ENCODE peak calls at places on chromosomes 7 and 10, in ten cellular contexts. One of them, this sample, is unnamed.

GRCh38 chr7:127886248-127886647 is 145.0 kb downstream of the LRRC4 start:
- DNase-seq in iPS-NIHi11: no peak
- DNase-seq in MCF 10A: no peak
- DNase-seq in C1 segment of cervical spinal cord: no peak
- DNase-seq in DMS79: no peak
- DNase-seq in ovary: no peak
- DNase-seq in kidney tubule cell: no peak
- DNase-seq in activated naive CD8-positive, alpha-beta T cell treated with anti-CD3 and anti-CD28 coated beads for 36 hours: no peak
- DNase-seq in hepatocyte: no peak
- DNase-seq in GM04504: no peak
- DNase-seq in this sample: no peak

GRCh38 chr10:35409094-35409582 is 72.8 kb downstream of the CCNY start:
- DNase-seq in MCF 10A: peak
- DNase-seq in hepatocyte: no peak
- DNase-seq in GM04504: no peak
- DNase-seq in kidney tubule cell: peak
- DNase-seq in ovary: no peak
- DNase-seq in DMS79: no peak
- DNase-seq in activated naive CD8-positive, alpha-beta T cell treated with anti-CD3 and anti-CD28 coated beads for 36 hours: no peak
- DNase-seq in iPS-NIHi11: no peak
- DNase-seq in C1 segment of cervical spinal cord: no peak
- DNase-seq in this sample: peak

GRCh38 chr7:76091506-76091905 is 43.6 kb downstream of the MDH2 start:
- DNase-seq in kidney tubule cell: no peak
- DNase-seq in C1 segment of cervical spinal cord: no peak
- DNase-seq in hepatocyte: no peak
- DNase-seq in activated naive CD8-positive, alpha-beta T cell treated with anti-CD3 and anti-CD28 coated beads for 36 hours: no peak
- DNase-seq in GM04504: no peak
- DNase-seq in iPS-NIHi11: no peak
- DNase-seq in ovary: no peak
- DNase-seq in DMS79: no peak
- DNase-seq in MCF 10A: no peak
- DNase-seq in this sample: no peak

GRCh38 chr10:14422431-14422830 is 91.7 kb upstream of the FRMD4A start:
- DNase-seq in activated naive CD8-positive, alpha-beta T cell treated with anti-CD3 and anti-CD28 coated beads for 36 hours: no peak
- DNase-seq in ovary: no peak
- DNase-seq in iPS-NIHi11: no peak
- DNase-seq in GM04504: no peak
- DNase-seq in C1 segment of cervical spinal cord: no peak
- DNase-seq in hepatocyte: no peak
- DNase-seq in DMS79: no peak
- DNase-seq in MCF 10A: no peak
- DNase-seq in kidney tubule cell: no peak
- DNase-seq in this sample: no peak

GRCh38 chr7:82625377-82625776 is 181.8 kb upstream of the CACNA2D1 start:
- DNase-seq in kidney tubule cell: no peak
- DNase-seq in C1 segment of cervical spinal cord: no peak
- DNase-seq in GM04504: no peak
- DNase-seq in activated naive CD8-positive, alpha-beta T cell treated with anti-CD3 and anti-CD28 coated beads for 36 hours: no peak
- DNase-seq in MCF 10A: no peak
- DNase-seq in ovary: no peak
- DNase-seq in hepatocyte: no peak
- DNase-seq in iPS-NIHi11: no peak
- DNase-seq in DMS79: no peak
- DNase-seq in this sample: no peak

GRCh38 chr7:22660293-22660692 is 66.7 kb upstream of the IL6 start:
- DNase-seq in activated naive CD8-positive, alpha-beta T cell treated with anti-CD3 and anti-CD28 coated beads for 36 hours: no peak
- DNase-seq in DMS79: no peak
- DNase-seq in kidney tubule cell: peak
- DNase-seq in iPS-NIHi11: no peak
- DNase-seq in hepatocyte: no peak
- DNase-seq in GM04504: no peak
- DNase-seq in C1 segment of cervical spinal cord: no peak
- DNase-seq in MCF 10A: no peak
- DNase-seq in ovary: no peak
- DNase-seq in this sample: no peak

GRCh38 chr10:598415-599170 is 90.9 kb downstream of the DIP2C start:
- DNase-seq in DMS79: no peak
- DNase-seq in hepatocyte: peak
- DNase-seq in GM04504: peak
- DNase-seq in ovary: no peak
- DNase-seq in iPS-NIHi11: peak
- DNase-seq in kidney tubule cell: peak
- DNase-seq in activated naive CD8-positive, alpha-beta T cell treated with anti-CD3 and anti-CD28 coated beads for 36 hours: no peak
- DNase-seq in MCF 10A: no peak
- DNase-seq in C1 segment of cervical spinal cord: no peak
- DNase-seq in this sample: no peak

GRCh38 chr7:101397770-101398324 is 35.2 kb downstream of the COL26A1 start:
- DNase-seq in C1 segment of cervical spinal cord: no peak
- DNase-seq in DMS79: no peak
- DNase-seq in GM04504: no peak
- DNase-seq in hepatocyte: no peak
- DNase-seq in ovary: no peak
- DNase-seq in activated naive CD8-positive, alpha-beta T cell treated with anti-CD3 and anti-CD28 coated beads for 36 hours: no peak
- DNase-seq in iPS-NIHi11: no peak
- DNase-seq in MCF 10A: no peak
- DNase-seq in kidney tubule cell: no peak
- DNase-seq in this sample: no peak

GRCh38 chr10:58996866-58997265 is 179.6 kb upstream of the PHYHIPL start:
- DNase-seq in ovary: no peak
- DNase-seq in C1 segment of cervical spinal cord: no peak
- DNase-seq in iPS-NIHi11: no peak
- DNase-seq in kidney tubule cell: no peak
- DNase-seq in GM04504: no peak
- DNase-seq in activated naive CD8-positive, alpha-beta T cell treated with anti-CD3 and anti-CD28 coated beads for 36 hours: no peak
- DNase-seq in hepatocyte: no peak
- DNase-seq in DMS79: no peak
- DNase-seq in MCF 10A: no peak
- DNase-seq in this sample: no peak

GRCh38 chr10:79178614-79179403 is 110.0 kb downstream of the ZMIZ1 start:
- DNase-seq in iPS-NIHi11: peak
- DNase-seq in ovary: peak
- DNase-seq in kidney tubule cell: peak
- DNase-seq in MCF 10A: no peak
- DNase-seq in hepatocyte: peak
- DNase-seq in GM04504: peak
- DNase-seq in C1 segment of cervical spinal cord: no peak
- DNase-seq in DMS79: peak
- DNase-seq in activated naive CD8-positive, alpha-beta T cell treated with anti-CD3 and anti-CD28 coated beads for 36 hours: no peak
- DNase-seq in this sample: no peak

GRCh38 chr7:114534957-114535356 is 120.3 kb downstream of the FOXP2 start:
- DNase-seq in ovary: no peak
- DNase-seq in GM04504: no peak
- DNase-seq in hepatocyte: no peak
- DNase-seq in DMS79: no peak
- DNase-seq in MCF 10A: no peak
- DNase-seq in kidney tubule cell: no peak
- DNase-seq in activated naive CD8-positive, alpha-beta T cell treated with anti-CD3 and anti-CD28 coated beads for 36 hours: no peak
- DNase-seq in iPS-NIHi11: no peak
- DNase-seq in C1 segment of cervical spinal cord: no peak
- DNase-seq in this sample: no peak

GRCh38 chr7:33062023-33062781 is at the start of gene NT5C3A:
- DNase-seq in DMS79: no peak
- DNase-seq in GM04504: no peak
- DNase-seq in activated naive CD8-positive, alpha-beta T cell treated with anti-CD3 and anti-CD28 coated beads for 36 hours: peak
- DNase-seq in hepatocyte: peak
- DNase-seq in kidney tubule cell: peak
- DNase-seq in MCF 10A: peak
- DNase-seq in C1 segment of cervical spinal cord: no peak
- DNase-seq in ovary: no peak
- DNase-seq in iPS-NIHi11: peak
- DNase-seq in this sample: peak

This sample was measured in nucleus accumbens.